ENCODE peak calls at places on chromosomes 13 and 19, in nine cellular contexts. E is astrocyte, X is fibroblast of pulmonary artery, H is dorsolateral prefrontal cortex, K is retinal pigment epithelial cell, V is fibroblast of mammary gland, D is neural crest cell, Z is GM12865, C is AG04450. P is an unnamed sample.

GRCh38 chr19:1981253-1981652 is 34.3 kb downstream of the BTBD2 start:
- DNase-seq in E (no peak), X (no peak), H (no peak), K (no peak), V (no peak), D (no peak), Z (no peak), C (no peak), P (no peak)

GRCh38 chr19:27964165-27964564 is 1248.8 kb downstream of the UQCRFS1 start:
- DNase-seq in E (peak; percentile 29), X (peak; percentile 26), H (no peak), K (peak; percentile 51), V (peak; percentile 5), D (no peak), Z (no peak), C (no peak), P (no peak)

GRCh38 chr19:49455729-49456128 is 2.7 kb downstream of the ALDH16A1 start:
- DNase-seq in E (no peak), X (peak; percentile 53), H (no peak), K (no peak), V (peak; percentile 42), D (no peak), Z (no peak), C (no peak), P (no peak)

GRCh38 chr19:18520848-18521691 is 800 bp downstream of the ELL start:
- DNase-seq in E (no peak), X (no peak), H (no peak), K (no peak), V (no peak), D (peak; percentile 33), Z (peak; percentile 87), C (no peak), P (no peak)

GRCh38 chr13:99378985-99379734 is 72.0 kb upstream of the GPR183 start:
- DNase-seq in E (no peak), X (no peak), H (no peak), K (no peak), V (no peak), D (no peak), Z (no peak), C (no peak), P (peak; percentile 9)

GRCh38 chr13:22161871-22162270 is 491.0 kb downstream of the FGF9 start:
- DNase-seq in E (no peak), X (no peak), H (no peak), K (no peak), V (no peak), D (no peak), Z (peak; percentile 74), C (no peak), P (peak; percentile 28)

GRCh38 chr13:29522044-29522685 is 73.3 kb downstream of the SLC7A1 start:
- DNase-seq in E (peak; percentile 90), X (peak; percentile 97), H (no peak), K (no peak), V (peak; percentile 99), D (no peak), Z (no peak), C (no peak), P (no peak)

GRCh38 chr13:50685491-50685890 is 158.0 kb downstream of the DLEU7 start:
- DNase-seq in E (peak; percentile 37), X (peak; percentile 62), H (peak; percentile 75), K (peak; percentile 92), V (peak; percentile 35), D (no peak), Z (peak; percentile 40), C (no peak), P (no peak)

GRCh38 chr13:90447735-90448103 is 899.8 kb upstream of the MIR17HG start:
- DNase-seq in E (peak; percentile 94), X (peak; percentile 68), H (no peak), K (peak; percentile 76), V (peak; percentile 69), D (no peak), Z (no peak), C (no peak), P (no peak)

GRCh38 chr19:32876919-32877285 is 7.3 kb upstream of the SLC7A9 start:
- DNase-seq in E (peak; percentile 50), X (peak; percentile 13), H (no peak), K (no peak), V (peak; percentile 40), D (no peak), Z (no peak), C (no peak), P (no peak)

GRCh38 chr19:35729763-35730162 is 12.0 kb downstream of the KMT2B start:
- DNase-seq in E (no peak), X (no peak), H (no peak), K (no peak), V (no peak), D (no peak), Z (no peak), C (no peak), P (no peak)

GRCh38 chr19:7831452-7831851 is 1.4 kb downstream of the EVI5L start:
- DNase-seq in E (peak; percentile 11), X (peak; percentile 44), H (peak; percentile 52), K (no peak), V (peak; percentile 54), D (no peak), Z (no peak), C (no peak), P (no peak)

GRCh38 chr13:109131698-109132257 is 502.4 kb downstream of the MYO16 start:
- DNase-seq in E (peak; percentile 14), X (peak; percentile 24), H (no peak), K (no peak), V (no peak), D (no peak), Z (peak; percentile 31), C (no peak), P (no peak)

GRCh38 chr13:44749906-44750305 is 173.8 kb upstream of the TSC22D1 start:
- DNase-seq in E (no peak), X (no peak), H (no peak), K (no peak), V (no peak), D (no peak), Z (no peak), C (no peak), P (no peak)

GRCh38 chr19:870963-871401 is 11.5 kb downstream of the CFD start:
- DNase-seq in E (peak; percentile 35), X (no peak), H (no peak), K (peak; percentile 60), V (no peak), D (no peak), Z (no peak), C (no peak), P (no peak)

GRCh38 chr19:14318873-14319272 is 62.4 kb upstream of the ADGRE5 start:
- DNase-seq in E (no peak), X (no peak), H (no peak), K (no peak), V (no peak), D (peak; percentile 16), Z (peak; percentile 34), C (no peak), P (peak; percentile 83)

GRCh38 chr13:43986395-43986794 is 106.7 kb downstream of the LACC1 start:
- DNase-seq in E (no peak), X (peak; percentile 6), H (no peak), K (no peak), V (no peak), D (no peak), Z (no peak), C (no peak), P (no peak)

GRCh38 chr13:21164631-21165030 is 11.7 kb downstream of the SKA3 start:
- DNase-seq in E (no peak), X (no peak), H (no peak), K (no peak), V (peak; percentile 55), D (no peak), Z (no peak), C (no peak), P (no peak)

GRCh38 chr13:42215578-42216421 is 56.2 kb upstream of the AKAP11 start:
- DNase-seq in E (peak; percentile 23), X (peak; percentile 65), H (no peak), K (no peak), V (peak; percentile 48), D (peak; percentile 28), Z (peak; percentile 39), C (peak; percentile 15), P (peak; percentile 9)

DNA sequence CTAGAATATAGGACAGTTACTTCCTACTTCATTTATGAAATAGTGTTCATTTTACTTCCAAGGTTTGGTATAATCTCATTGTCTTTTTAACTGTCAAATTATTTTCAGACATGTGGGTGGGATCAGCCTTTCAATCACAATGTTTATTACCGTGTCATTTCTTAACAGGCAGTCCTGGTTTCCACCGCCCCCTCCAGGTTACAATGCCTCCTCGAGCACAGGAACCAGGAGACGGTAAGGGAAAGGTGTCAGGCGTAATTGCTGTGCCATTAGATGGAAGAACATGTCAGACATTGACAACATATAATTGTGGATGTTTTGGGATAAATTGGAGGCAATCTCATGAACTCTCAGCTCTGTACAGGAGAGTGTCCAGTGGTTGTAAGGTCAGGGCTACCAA is 36.5 kb downstream of the SCEL start:
- DNase-seq in E (no peak), X (no peak), H (no peak), K (no peak), V (no peak), D (no peak), Z (no peak), C (no peak), P (no peak)
- TF ChIP-seq CTCF in E (no peak), X (no peak), H (no peak), K (no peak), V (no peak), D (no peak), Z (no peak), C (no peak), P (no peak)

GRCh38 chr13:97068964-97069815 is 74.9 kb upstream of the OXGR1 start:
- DNase-seq in E (no peak), X (no peak), H (no peak), K (no peak), V (no peak), D (no peak), Z (no peak), C (no peak), P (no peak)

GRCh38 chr13:97068146-97068545 is 73.9 kb upstream of the OXGR1 start:
- DNase-seq in E (peak; percentile 2), X (no peak), H (no peak), K (no peak), V (no peak), D (no peak), Z (no peak), C (no peak), P (no peak)

GRCh38 chr13:97072297-97072696 is 78.0 kb upstream of the OXGR1 start:
- DNase-seq in E (no peak), X (no peak), H (no peak), K (no peak), V (no peak), D (no peak), Z (no peak), C (no peak), P (no peak)

GRCh38 chr13:97067342-97067895 is 73.1 kb upstream of the OXGR1 start:
- DNase-seq in E (peak; percentile 31), X (peak; percentile 13), H (no peak), K (no peak), V (peak; percentile 45), D (no peak), Z (no peak), C (no peak), P (no peak)
- TF ChIP-seq CTCF in E (no peak), X (peak; percentile 17), H (no peak), K (peak; percentile 35), V (peak; percentile 34), D (no peak), Z (no peak), C (peak; percentile 33), P (no peak)

GRCh38 chr13:82330499-82330898 is 1551.8 kb downstream of the SLITRK1 start:
- DNase-seq in E (no peak), X (peak; percentile 44), H (no peak), K (no peak), V (peak; percentile 21), D (no peak), Z (peak; percentile 13), C (no peak), P (peak; percentile 3)
- TF ChIP-seq CTCF in E (peak; percentile 43), X (peak; percentile 63), H (no peak), K (peak; percentile 52), V (peak; percentile 52), D (peak; percentile 68), Z (peak; percentile 52), C (peak; percentile 52), P (peak; percentile 50)

GRCh38 chr13:48334534-48335127 is 31.1 kb downstream of the RB1 start:
- DNase-seq in E (peak; percentile 21), X (peak; percentile 64), H (no peak), K (no peak), V (peak; percentile 58), D (no peak), Z (peak; percentile 59), C (no peak), P (peak; percentile 33)
- TF ChIP-seq CTCF in E (peak; percentile 55), X (peak; percentile 61), H (peak; percentile 72), K (peak; percentile 54), V (peak; percentile 54), D (peak; percentile 68), Z (peak; percentile 40), C (peak; percentile 54), P (peak; percentile 24)

P was measured in GM13976.